ENCODE peak calls at places on chromosomes 6 and 20, in five cellular contexts. H, L, D, G and C are unnamed samples.

GRCh38 chr20:60236613-60237012 is 278.4 kb downstream of the CDH26 start:
- DNase-seq in L (no peak), H (no peak), G (no peak), D (no peak), C (no peak)

GRCh38 chr20:50586531-50587232 is 76.5 kb downstream of the PTPN1 start:
- DNase-seq in H (no peak), L (no peak), D (no peak), G (no peak), C (no peak)

GRCh38 chr6:13425270-13425905 is 62.0 kb downstream of the GFOD1 start:
- DNase-seq in L (no peak), H (no peak), G (no peak), D (no peak), C (no peak)

GRCh38 chr6:132611616-132612015 is 12.5 kb downstream of the TAAR2 start:
- DNase-seq in G (no peak), H (no peak), L (no peak), D (no peak), C (no peak)

GRCh38 chr6:90412538-90413369 is 116.1 kb upstream of the BACH2 start:
- DNase-seq in H (no peak), D (no peak), G (no peak), L (no peak), C (no peak)

GRCh38 chr6:166926748-166927147 is 29.6 kb downstream of the RNASET2 start:
- DNase-seq in G (no peak), H (no peak), D (peak), L (no peak), C (no peak)

GRCh38 chr6:155344341-155345006 is 30.2 kb upstream of the TFB1M start:
- DNase-seq in L (no peak), G (no peak), D (no peak), H (no peak), C (no peak)

GRCh38 chr6:156840606-156841005 is 63.4 kb downstream of the ARID1B start:
- DNase-seq in H (no peak), D (no peak), L (no peak), G (no peak), C (no peak)

GRCh38 chr6:149049230-149049629 is 268.3 kb upstream of the TAB2 start:
- DNase-seq in D (no peak), G (no peak), H (no peak), L (no peak), C (no peak)

GRCh38 chr20:56628873-56629463 is at the start of gene TFAP2C:
- DNase-seq in L (peak), G (peak), H (no peak), D (peak), C (no peak)

GRCh38 chr6:138804986-138805385 is 9.1 kb downstream of the ECT2L start:
- DNase-seq in L (no peak), G (no peak), D (no peak), H (no peak), C (no peak)

GRCh38 chr20:59777814-59778575 is 155.4 kb downstream of the SYCP2 start:
- DNase-seq in D (no peak), H (no peak), G (no peak), L (no peak), C (no peak)

GRCh38 chr20:6466065-6466810 is 301.2 kb upstream of the BMP2 start:
- DNase-seq in H (no peak), G (no peak), L (no peak), D (no peak), C (no peak)

GRCh38 chr6:30985490-30985889 is 2.0 kb downstream of the MUC21 start:
- DNase-seq in G (no peak), D (no peak), L (no peak), H (no peak), C (no peak)

GRCh38 chr6:5072440-5072839 is 12.7 kb upstream of the PPP1R3G start:
- DNase-seq in H (no peak), D (no peak), G (peak), L (no peak), C (no peak)

GRCh38 chr6:23533954-23534725 is 591.9 kb upstream of the NRSN1 start:
- DNase-seq in D (no peak), G (no peak), L (no peak), H (no peak), C (no peak)

GRCh38 chr20:50224553-50225255 is 34.1 kb downstream of the CEBPB start:
- DNase-seq in D (no peak), G (no peak), L (no peak), H (peak), C (no peak)

GRCh38 chr6:109816452-109817374 is 125.6 kb downstream of the FIG4 start:
- DNase-seq in G (no peak), L (no peak), D (peak), H (no peak), C (no peak)

GRCh38 chr6:28789553-28790083 is 134.2 kb downstream of the TRIM27 start:
- DNase-seq in G (peak), D (peak), L (peak), H (no peak), C (no peak)

GRCh38 chr6:54291146-54291545 is 17.1 kb upstream of the TINAG start:
- DNase-seq in D (no peak), H (no peak), G (no peak), L (no peak), C (no peak)

GRCh38 chr6:15062311-15063252 is 183.3 kb upstream of the JARID2 start:
- DNase-seq in G (no peak), D (no peak), L (no peak), H (no peak), C (no peak)

GRCh38 chr6:63565727-63566625 is 6.3 kb upstream of the LOC128125822 start:
- DNase-seq in G (no peak), D (no peak), H (no peak), L (no peak), C (no peak)

GRCh38 chr20:6265204-6265904 is 142.5 kb upstream of the FERMT1 start:
- DNase-seq in L (no peak), G (no peak), D (no peak), H (no peak), C (no peak)

GRCh38 chr20:53660078-53660909 is 66.7 kb upstream of the ZNF217 start:
- DNase-seq in H (no peak), L (no peak), D (no peak), G (no peak), C (peak)

GRCh38 chr6:41578714-41579610 is 32.8 kb downstream of the FOXP4 start:
- DNase-seq in H (no peak), L (no peak), G (no peak), D (no peak), C (no peak)

GRCh38 chr6:98769546-98769945 is 64.8 kb upstream of the POU3F2 start:
- DNase-seq in L (no peak), H (no peak), G (peak), D (peak), C (no peak)

GRCh38 chr6:36389353-36389752 is 1.9 kb upstream of the ETV7 start:
- DNase-seq in G (no peak), L (no peak), D (no peak), H (no peak), C (no peak)

GRCh38 chr6:14107000-14107399 is 10.6 kb upstream of the CD83 start:
- DNase-seq in H (no peak), D (no peak), L (no peak), G (no peak), C (no peak)

GRCh38 chr6:22800451-22800850 is 231.1 kb downstream of the HDGFL1 start:
- DNase-seq in L (no peak), H (no peak), D (no peak), G (no peak), C (no peak)

GRCh38 chr20:5688431-5688972 is 61.7 kb upstream of the SHLD1 start:
- DNase-seq in H (peak), L (no peak), D (peak), G (no peak), C (no peak)

GRCh38 chr20:50467618-50468373 is 42.4 kb upstream of the PTPN1 start:
- DNase-seq in G (peak), L (no peak), H (peak), D (peak), C (no peak)

GRCh38 chr20:60718743-60719142 is 533.3 kb upstream of the CDH4 start:
- DNase-seq in G (peak), L (no peak), D (no peak), H (no peak), C (no peak)

GRCh38 chr6:83958250-83958685 is 75.3 kb upstream of the MRAP2 start:
- DNase-seq in L (no peak), G (no peak), D (peak), H (no peak), C (no peak)

GRCh38 chr6:148814869-148815268 is 68.0 kb downstream of the UST start:
- DNase-seq in H (no peak), G (no peak), D (no peak), L (no peak), C (no peak)

GRCh38 chr20:14341782-14342181 is 4.4 kb upstream of the FLRT3 start:
- DNase-seq in L (no peak), D (no peak), G (no peak), H (no peak), C (no peak)

GRCh38 chr20:40741507-40742106 is 52.6 kb upstream of the MAFB start:
- DNase-seq in H (no peak), G (peak), D (peak), L (no peak), C (no peak)